ENCODE peak calls at places on chromosome 2, in five cellular contexts. One of them, this sample, is unnamed. For H3K79me2, the result is how much of the 10 kb centered on the place peaks cover.

GRCh38 chr2:33038799-33039198 is 92.0 kb downstream of the LTBP1 start:
- DNase-seq in GM12878: no peak
- DNase-seq in H1: no peak
- DNase-seq in HepG2: no peak
- DNase-seq in K562: no peak
- DNase-seq in this sample: no peak

GRCh38 chr2:115481842-115482241 is 1039.4 kb downstream of the DPP10 start:
- DNase-seq in HepG2: no peak
- DNase-seq in K562: no peak
- DNase-seq in GM12878: no peak
- DNase-seq in H1: no peak
- DNase-seq in this sample: no peak

GRCh38 chr2:12097860-12098259 is 351.4 kb downstream of the LPIN1 start:
- DNase-seq in K562: peak
- DNase-seq in H1: no peak
- DNase-seq in HepG2: no peak
- DNase-seq in GM12878: no peak
- DNase-seq in this sample: no peak

GRCh38 chr2:128608911-128609880 is 290.5 kb upstream of the HS6ST1 start:
- DNase-seq in H1: no peak
- DNase-seq in K562: no peak
- DNase-seq in GM12878: no peak
- DNase-seq in HepG2: no peak
- DNase-seq in this sample: no peak

GRCh38 chr2:223081789-223082188 is 29.8 kb downstream of the KCNE4 start:
- DNase-seq in H1: no peak
- DNase-seq in HepG2: no peak
- DNase-seq in K562: no peak
- DNase-seq in GM12878: no peak
- DNase-seq in this sample: no peak

GRCh38 chr2:199659207-199659606 is 191.8 kb downstream of the FTCDNL1 start:
- DNase-seq in GM12878: no peak
- DNase-seq in H1: peak
- DNase-seq in K562: peak
- DNase-seq in HepG2: no peak
- DNase-seq in this sample: no peak

GRCh38 chr2:67974564-67975430 is 88.0 kb downstream of the C1D start:
- DNase-seq in HepG2: no peak
- DNase-seq in H1: no peak
- DNase-seq in K562: no peak
- DNase-seq in GM12878: no peak
- DNase-seq in this sample: no peak

GRCh38 chr2:145572238-145572637 is 1052.3 kb upstream of the ZEB2 start:
- DNase-seq in GM12878: no peak
- DNase-seq in HepG2: no peak
- DNase-seq in H1: no peak
- DNase-seq in K562: no peak
- DNase-seq in this sample: no peak

GRCh38 chr2:56357655-56358295 is 174.0 kb downstream of the CCDC85A start:
- DNase-seq in H1: no peak
- DNase-seq in HepG2: no peak
- DNase-seq in K562: no peak
- DNase-seq in GM12878: no peak
- DNase-seq in this sample: no peak

GRCh38 chr2:237923507-237924163 is 43.2 kb upstream of the UBE2F start:
- DNase-seq in K562: peak
- DNase-seq in H1: peak
- DNase-seq in GM12878: no peak
- DNase-seq in HepG2: peak
- DNase-seq in this sample: peak

GRCh38 chr2:182240862-182241371 is 185.9 kb downstream of the PDE1A start:
- DNase-seq in HepG2: peak
- DNase-seq in GM12878: peak
- DNase-seq in H1: no peak
- DNase-seq in K562: peak
- DNase-seq in this sample: peak

GRCh38 chr2:12856934-12857660 is 140.4 kb downstream of the TRIB2 start:
- DNase-seq in HepG2: no peak
- DNase-seq in H1: no peak
- DNase-seq in GM12878: no peak
- DNase-seq in K562: no peak
- DNase-seq in this sample: no peak

GRCh38 chr2:16204791-16205620 is 264.7 kb downstream of the MYCN start:
- DNase-seq in HepG2: no peak
- DNase-seq in GM12878: no peak
- DNase-seq in H1: no peak
- DNase-seq in K562: no peak
- DNase-seq in this sample: no peak

GRCh38 chr2:117973498-117974082 is 40.3 kb downstream of the CCDC93 start:
- DNase-seq in GM12878: no peak
- DNase-seq in K562: no peak
- DNase-seq in HepG2: no peak
- DNase-seq in H1: no peak
- DNase-seq in this sample: no peak

GRCh38 chr2:236684534-236685256 is 115.1 kb downstream of the ACKR3 start:
- DNase-seq in K562: no peak
- DNase-seq in GM12878: no peak
- DNase-seq in H1: peak
- DNase-seq in HepG2: no peak
- DNase-seq in this sample: no peak

GRCh38 chr2:15792331-15792730 is 148.0 kb upstream of the MYCN start:
- DNase-seq in GM12878: no peak
- DNase-seq in K562: no peak
- DNase-seq in H1: no peak
- DNase-seq in HepG2: no peak
- DNase-seq in this sample: no peak

GRCh38 chr2:2332381-2332780 is 1.3 kb upstream of the MYT1L start:
- DNase-seq in K562: no peak
- DNase-seq in GM12878: no peak
- DNase-seq in H1: no peak
- DNase-seq in HepG2: no peak
- DNase-seq in this sample: no peak

GRCh38 chr2:2333076-2333475 is 2.0 kb upstream of the MYT1L start:
- DNase-seq in H1: no peak
- DNase-seq in K562: no peak
- DNase-seq in HepG2: no peak
- DNase-seq in GM12878: no peak
- DNase-seq in this sample: no peak

GRCh38 chr2:2326653-2327052 is 4.4 kb downstream of the MYT1L start:
- DNase-seq in GM12878: no peak
- DNase-seq in H1: no peak
- DNase-seq in K562: no peak
- DNase-seq in HepG2: no peak
- DNase-seq in this sample: no peak

GRCh38 chr2:2328847-2329246 is 2.2 kb downstream of the MYT1L start:
- DNase-seq in K562: peak
- DNase-seq in HepG2: peak
- DNase-seq in H1: peak
- DNase-seq in GM12878: no peak
- DNase-seq in this sample: no peak

DNA sequence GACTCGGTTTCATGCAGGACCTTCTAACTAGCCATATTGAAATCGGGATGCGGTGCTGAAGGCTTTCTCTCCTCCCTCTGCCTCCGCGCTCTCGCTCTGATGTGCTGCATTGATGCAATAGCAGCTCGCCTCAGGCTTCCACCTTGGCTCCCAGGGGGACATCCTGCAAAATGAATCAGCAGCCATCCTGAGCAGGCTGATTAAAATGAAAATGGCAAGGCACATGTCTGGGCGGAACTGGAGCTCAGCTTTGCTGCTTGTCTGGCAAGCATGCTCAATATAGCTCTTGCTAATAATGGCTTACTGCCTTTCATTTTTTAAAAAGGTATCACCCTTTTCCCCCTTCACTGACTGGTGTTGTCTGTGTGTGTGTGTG is 818 bp upstream of the MYT1L start:
- DNase-seq in H1: peak
- DNase-seq in GM12878: no peak
- DNase-seq in HepG2: no peak
- DNase-seq in K562: no peak
- DNase-seq in this sample: no peak
- TF ChIP-seq ZNF274 in H1: no peak
- TF ChIP-seq ZNF274 in GM12878: no peak
- TF ChIP-seq ZNF274 in HepG2: no peak
- TF ChIP-seq ZNF274 in K562: no peak
- TF ChIP-seq ZNF274 in this sample: no peak

GRCh38 chr2:149099298-149099697 is 60.8 kb downstream of the LYPD6B start:
- DNase-seq in HepG2: no peak
- DNase-seq in GM12878: no peak
- DNase-seq in K562: no peak
- DNase-seq in H1: no peak
- DNase-seq in this sample: no peak

GRCh38 chr2:149098722-149099121 is 60.2 kb downstream of the LYPD6B start:
- DNase-seq in K562: no peak
- DNase-seq in GM12878: no peak
- DNase-seq in HepG2: no peak
- DNase-seq in H1: no peak
- DNase-seq in this sample: no peak

GRCh38 chr2:149104221-149104620 is 65.7 kb downstream of the LYPD6B start:
- DNase-seq in GM12878: no peak
- DNase-seq in HepG2: no peak
- DNase-seq in H1: no peak
- DNase-seq in K562: no peak
- DNase-seq in this sample: no peak

GRCh38 chr2:149100739-149101699 is 62.5 kb downstream of the LYPD6B start:
- DNase-seq in H1: no peak
- DNase-seq in K562: no peak
- DNase-seq in HepG2: no peak
- DNase-seq in GM12878: no peak
- DNase-seq in this sample: no peak

GRCh38 chr2:149101818-149102217 is 63.3 kb downstream of the LYPD6B start:
- DNase-seq in K562: no peak
- DNase-seq in H1: no peak
- DNase-seq in HepG2: no peak
- DNase-seq in GM12878: no peak
- DNase-seq in this sample: no peak
- H3K79me2 ChIP-seq in K562: under half
- H3K79me2 ChIP-seq in H1: under half
- H3K79me2 ChIP-seq in HepG2: under half
- H3K79me2 ChIP-seq in GM12878: under half
- H3K79me2 ChIP-seq in this sample: under half

GRCh38 chr2:181142514-181142913 is 162.1 kb downstream of the UBE2E3 start:
- DNase-seq in H1: no peak
- DNase-seq in HepG2: no peak
- DNase-seq in K562: no peak
- DNase-seq in GM12878: no peak
- DNase-seq in this sample: no peak

GRCh38 chr2:181141676-181142075 is 161.3 kb downstream of the UBE2E3 start:
- DNase-seq in HepG2: no peak
- DNase-seq in H1: no peak
- DNase-seq in K562: no peak
- DNase-seq in GM12878: no peak
- DNase-seq in this sample: no peak

GRCh38 chr2:181138816-181139215 is 158.4 kb downstream of the UBE2E3 start:
- DNase-seq in H1: no peak
- DNase-seq in K562: no peak
- DNase-seq in HepG2: no peak
- DNase-seq in GM12878: no peak
- DNase-seq in this sample: no peak

GRCh38 chr2:181143790-181144300 is 163.4 kb downstream of the UBE2E3 start:
- DNase-seq in H1: no peak
- DNase-seq in GM12878: no peak
- DNase-seq in K562: no peak
- DNase-seq in HepG2: no peak
- DNase-seq in this sample: no peak

DNA sequence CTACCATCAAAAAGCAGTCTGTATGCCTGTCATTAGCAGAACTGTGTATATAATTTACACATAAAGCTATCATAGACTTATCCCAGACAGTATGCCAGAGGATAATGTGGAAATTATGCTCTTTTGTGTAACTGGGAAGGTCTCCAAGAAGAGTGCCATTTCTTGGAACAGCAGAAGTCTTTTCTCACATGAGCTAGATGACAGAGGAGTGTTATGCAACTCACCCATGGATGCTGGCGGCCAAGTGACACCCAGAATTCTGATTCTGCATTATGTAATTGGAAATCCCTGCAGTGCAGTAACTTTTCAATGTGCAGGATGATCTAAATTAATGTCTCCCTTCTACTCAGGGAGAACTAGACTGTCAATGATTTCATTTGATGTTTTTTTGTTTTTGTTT is 160.0 kb downstream of the UBE2E3 start:
- DNase-seq in K562: no peak
- DNase-seq in GM12878: no peak
- DNase-seq in HepG2: no peak
- DNase-seq in H1: no peak
- DNase-seq in this sample: no peak
- TF ChIP-seq RAD21 in K562: no peak
- TF ChIP-seq RAD21 in GM12878: no peak
- TF ChIP-seq RAD21 in HepG2: no peak
- TF ChIP-seq RAD21 in H1: no peak
- TF ChIP-seq RAD21 in this sample: no peak

DNA sequence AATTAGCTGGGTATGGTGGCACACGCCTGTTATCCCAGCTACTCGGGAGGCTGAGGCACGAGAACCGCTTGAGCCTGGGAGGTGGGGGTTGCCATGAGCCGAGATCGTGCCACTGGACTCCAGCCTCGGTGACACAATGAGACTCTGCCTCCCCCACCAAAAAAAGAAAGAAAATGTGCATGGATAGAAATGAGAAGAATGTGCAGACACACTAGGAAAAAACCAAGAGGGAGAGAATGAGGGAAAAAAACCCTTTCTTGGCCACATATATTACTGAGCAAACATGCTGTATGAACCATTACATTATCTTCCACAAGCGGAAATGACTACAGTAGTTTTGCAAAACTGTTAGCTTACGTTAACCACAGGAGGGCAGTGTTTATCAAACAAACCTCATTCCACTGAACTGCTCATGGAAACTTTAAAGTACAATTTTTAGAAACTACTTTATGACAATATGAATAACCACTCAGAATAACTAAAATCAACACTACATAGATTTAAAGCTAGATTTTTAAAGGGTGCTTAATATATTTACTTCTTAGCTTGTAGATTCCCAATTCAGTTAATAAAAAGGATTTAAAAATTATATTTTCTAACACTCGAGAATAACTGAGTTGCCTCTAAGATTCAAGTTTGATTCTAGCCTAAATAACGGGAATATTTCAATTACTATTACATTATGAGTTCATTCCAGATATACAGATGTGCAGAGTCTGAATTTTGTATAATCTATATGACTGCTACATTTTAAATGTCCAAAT is 26.4 kb downstream of the ASXL2 start:
- DNase-seq in GM12878: peak
- DNase-seq in H1: no peak
- DNase-seq in HepG2: peak
- DNase-seq in K562: peak
- DNase-seq in this sample: peak
- TF ChIP-seq ZNF274 in GM12878: no peak
- TF ChIP-seq ZNF274 in H1: no peak
- TF ChIP-seq ZNF274 in HepG2: no peak
- TF ChIP-seq ZNF274 in K562: no peak
- TF ChIP-seq ZNF274 in this sample: no peak

This sample was measured in HCT116.